ENCODE peak calls at places on chromosomes 7 and 10, in seven cellular contexts. N is sigmoid colon; W is occipital lobe; G is uterus; H is NCI-H748 treated with DMSO at 0.1 percent for 48 hours; Q is neural progenitor cell; Y is activated T-cell treated with anti-CD3 and anti-CD28 coated beads, Interleukin-2, amount 50 U/mL, for 1 hour. E is an unnamed sample.

GRCh38 chr10:129877773-129878371 is 86.2 kb downstream of the EBF3 start:
- DNase-seq in N (no peak), W (no peak), G (no peak), H (no peak), Q (peak), Y (no peak), E (no peak)

GRCh38 chr10:123640016-123640535 is 26.1 kb upstream of the GPR26 start:
- DNase-seq in N (no peak), W (no peak), G (no peak), H (no peak), Q (no peak), Y (no peak), E (peak)

GRCh38 chr7:12092499-12093130 is 118.5 kb upstream of the TMEM106B start:
- DNase-seq in N (no peak), W (no peak), G (no peak), H (no peak), Q (no peak), Y (no peak), E (no peak)

GRCh38 chr7:22666732-22667131 is 60.3 kb upstream of the IL6 start:
- DNase-seq in N (no peak), W (no peak), G (no peak), H (no peak), Q (no peak), Y (no peak), E (peak)

GRCh38 chr10:24196426-24197039 is 12.4 kb upstream of the KIAA1217 start:
- DNase-seq in N (peak), W (peak), G (peak), H (peak), Q (peak), Y (peak), E (peak)

GRCh38 chr10:5297466-5297865 is 67.3 kb upstream of the UCN3 start:
- DNase-seq in N (peak), W (no peak), G (no peak), H (no peak), Q (no peak), Y (peak), E (no peak)

GRCh38 chr10:64044098-64044497 is 522.9 kb downstream of the REEP3 start:
- DNase-seq in N (no peak), W (no peak), G (no peak), H (no peak), Q (no peak), Y (no peak), E (no peak)

GRCh38 chr7:30563326-30563942 is 31.2 kb upstream of the GARS1 start:
- DNase-seq in N (no peak), W (no peak), G (no peak), H (no peak), Q (no peak), Y (no peak), E (peak)

GRCh38 chr10:70561051-70561450 is 41.5 kb downstream of the PRF1 start:
- DNase-seq in N (peak), W (peak), G (no peak), H (no peak), Q (no peak), Y (no peak), E (no peak)

GRCh38 chr10:29648114-29648982 is 13.6 kb upstream of the SVIL start:
- DNase-seq in N (no peak), W (no peak), G (no peak), H (no peak), Q (no peak), Y (peak), E (no peak)

GRCh38 chr10:85026878-85027467 is 698.6 kb downstream of the CCSER2 start:
- DNase-seq in N (no peak), W (no peak), G (no peak), H (no peak), Q (no peak), Y (no peak), E (no peak)

GRCh38 chr10:78177013-78177370 is 143.3 kb downstream of the RPS24 start:
- DNase-seq in N (no peak), W (peak), G (no peak), H (no peak), Q (peak), Y (no peak), E (no peak)

GRCh38 chr7:48063985-48064384 is 25.1 kb upstream of the UPP1 start:
- DNase-seq in N (no peak), W (no peak), G (no peak), H (no peak), Q (no peak), Y (no peak), E (no peak)

GRCh38 chr7:66642186-66642585 is 13.5 kb downstream of the KCTD7 start:
- DNase-seq in N (no peak), W (no peak), G (no peak), H (no peak), Q (no peak), Y (no peak), E (no peak)

GRCh38 chr7:129767120-129768011 is 155.8 kb downstream of the NRF1 start:
- DNase-seq in N (no peak), W (no peak), G (no peak), H (no peak), Q (no peak), Y (no peak), E (no peak)

GRCh38 chr7:2796358-2797352 is 47.5 kb downstream of the GNA12 start:
- DNase-seq in N (peak), W (no peak), G (peak), H (no peak), Q (no peak), Y (no peak), E (no peak)

GRCh38 chr7:73970801-73971229 is 57.2 kb upstream of the ELN start:
- DNase-seq in N (no peak), W (no peak), G (no peak), H (no peak), Q (no peak), Y (no peak), E (no peak)

GRCh38 chr7:1579481-1580421 is 9.9 kb upstream of the PSMG3 start:
- DNase-seq in N (peak), W (peak), G (peak), H (peak), Q (peak), Y (peak), E (peak)

GRCh38 chr7:156236936-156237599 is 403.5 kb upstream of the RNF32 start:
- DNase-seq in N (no peak), W (no peak), G (no peak), H (no peak), Q (no peak), Y (no peak), E (no peak)

GRCh38 chr10:75982611-75983369 is 551.4 kb downstream of the LRMDA start:
- DNase-seq in N (peak), W (no peak), G (peak), H (no peak), Q (no peak), Y (no peak), E (no peak)

GRCh38 chr10:8151086-8151485 is 96.6 kb downstream of the GATA3 start:
- DNase-seq in N (no peak), W (no peak), G (no peak), H (no peak), Q (no peak), Y (no peak), E (no peak)

GRCh38 chr7:28575241-28575643 is 162.9 kb downstream of the CREB5 start:
- DNase-seq in N (no peak), W (no peak), G (no peak), H (no peak), Q (no peak), Y (no peak), E (peak)

GRCh38 chr7:18534481-18534880 is 38.9 kb downstream of the HDAC9 start:
- DNase-seq in N (no peak), W (no peak), G (no peak), H (no peak), Q (no peak), Y (no peak), E (no peak)

GRCh38 chr10:4240641-4241197 is 455.7 kb upstream of the KLF6 start:
- DNase-seq in N (no peak), W (no peak), G (no peak), H (no peak), Q (no peak), Y (no peak), E (peak)

GRCh38 chr10:11798862-11799735 is 24.1 kb upstream of the PROSER2 start:
- DNase-seq in N (no peak), W (no peak), G (no peak), H (no peak), Q (peak), Y (no peak), E (no peak)

GRCh38 chr7:7569113-7569527 is 2.4 kb downstream of the MIOS start:
- DNase-seq in N (no peak), W (no peak), G (no peak), H (no peak), Q (no peak), Y (no peak), E (no peak)

E was measured in HFFc6.